ENCODE peak calls at places on chromosomes 3 and 15, in six cellular contexts. W is OCI-LY7, J is AG10803, X is AG04449, F is bronchial epithelial cell, O is GM06990. V is an unnamed sample.

GRCh38 chr3:792651-793050 is 300.2 kb upstream of the CNTN6 start:
- DNase-seq in J (no peak), W (no peak), O (no peak), X (no peak), F (no peak), V (no peak)

GRCh38 chr15:101723161-101723873 is 956 bp downstream of the TARS3 start:
- DNase-seq in O (peak; percentile 53), F (peak; percentile 18), X (no peak), J (peak; percentile 35), W (peak; percentile 78), V (no peak)

GRCh38 chr15:52394020-52394608 is 98.5 kb upstream of the MYO5C start:
- DNase-seq in O (no peak), J (no peak), X (no peak), F (no peak), W (no peak), V (no peak)

GRCh38 chr15:52810346-52810745 is 20.2 kb upstream of the ONECUT1 start:
- DNase-seq in F (no peak), X (no peak), W (no peak), O (no peak), J (no peak), V (no peak)

GRCh38 chr3:21237638-21238037 is 513.4 kb downstream of the ZNF385D start:
- DNase-seq in F (no peak), X (no peak), J (peak; percentile 71), O (no peak), W (no peak), V (no peak)

GRCh38 chr3:5136619-5137429 is 14.7 kb downstream of the ARL8B start:
- DNase-seq in W (peak; percentile 83), X (no peak), O (no peak), J (no peak), F (peak; percentile 88), V (no peak)

GRCh38 chr3:30492581-30493192 is 113.7 kb upstream of the TGFBR2 start:
- DNase-seq in O (no peak), W (no peak), J (peak; percentile 77), F (no peak), X (no peak), V (no peak)

GRCh38 chr15:65558336-65558735 is 28.1 kb downstream of the HACD3 start:
- DNase-seq in X (no peak), F (no peak), J (peak; percentile 25), W (no peak), O (no peak), V (peak; percentile 39)

GRCh38 chr3:197353001-197353866 is 54.8 kb upstream of the DLG1 start:
- DNase-seq in O (no peak), J (no peak), W (no peak), X (no peak), F (no peak), V (no peak)

GRCh38 chr3:38567498-38567897 is 71.4 kb downstream of the EXOG start:
- DNase-seq in X (no peak), W (no peak), O (no peak), J (no peak), F (no peak), V (no peak)

GRCh38 chr3:30607032-30607833 is 832 bp downstream of the TGFBR2 start:
- DNase-seq in W (peak; percentile 90), X (no peak), F (peak; percentile 35), O (peak; percentile 49), J (no peak), V (no peak)

DNA sequence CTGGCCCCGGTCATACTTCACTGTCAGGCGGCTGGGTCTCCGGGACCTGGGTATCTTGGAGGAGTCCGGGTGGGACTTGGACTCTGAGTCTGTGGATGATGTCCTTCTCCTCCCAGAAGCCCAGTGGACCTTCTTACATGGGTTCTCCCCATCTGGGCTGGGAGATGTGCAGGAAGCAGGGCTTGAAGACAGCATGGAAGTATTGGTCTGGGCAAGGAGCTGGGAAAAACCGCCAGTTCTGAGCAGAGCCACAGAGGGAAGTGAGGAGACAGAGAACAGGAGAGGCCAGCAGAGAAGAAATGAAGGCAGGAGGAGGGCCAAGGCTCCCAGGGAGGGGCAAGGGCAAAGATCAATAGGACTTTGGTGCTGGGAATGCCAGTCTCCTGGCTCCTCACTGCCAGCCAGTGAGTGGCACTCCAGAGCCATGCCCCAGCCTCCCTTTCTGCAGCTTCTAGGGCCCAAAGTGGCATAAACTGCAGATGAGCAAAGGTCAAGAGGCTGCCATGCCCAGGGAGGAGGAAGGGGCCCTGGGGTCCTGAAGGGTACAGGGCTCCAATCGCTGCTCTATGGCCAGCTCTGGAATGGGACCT is at the start of gene PPP1R14D:
- DNase-seq in F (no peak), J (no peak), O (no peak), W (no peak), X (no peak), V (no peak)
- H3K4me3 ChIP-seq in F (no peak within 1 kb of the TSS), J (no peak within 1 kb of the TSS), O (no peak within 1 kb of the TSS), W (no peak within 1 kb of the TSS), X (no peak within 1 kb of the TSS), V (no peak within 1 kb of the TSS)

GRCh38 chr3:133457465-133458067 is 57.7 kb downstream of the BFSP2 start:
- DNase-seq in F (peak; percentile 6), X (no peak), J (no peak), O (no peak), W (peak; percentile 64), V (no peak)
- TF ChIP-seq CTCF in F (no peak), X (no peak), J (peak; percentile 6), O (peak; percentile 35), W (peak; percentile 87), V (peak; percentile 39)

GRCh38 chr3:130903412-130903908 is 9.6 kb downstream of the ATP2C1 start:
- DNase-seq in F (no peak), O (no peak), J (no peak), W (no peak), X (no peak), V (no peak)

GRCh38 chr3:130905551-130905950 is 11.7 kb downstream of the ATP2C1 start:
- DNase-seq in J (peak; percentile 64), O (no peak), F (peak; percentile 55), W (peak; percentile 23), X (no peak), V (no peak)

GRCh38 chr3:130900959-130901358 is 7.1 kb downstream of the ATP2C1 start:
- DNase-seq in O (no peak), J (no peak), F (no peak), W (no peak), X (no peak), V (no peak)

GRCh38 chr3:130897316-130897715 is 3.4 kb downstream of the ATP2C1 start:
- DNase-seq in F (no peak), X (no peak), W (no peak), O (no peak), J (no peak), V (no peak)

DNA sequence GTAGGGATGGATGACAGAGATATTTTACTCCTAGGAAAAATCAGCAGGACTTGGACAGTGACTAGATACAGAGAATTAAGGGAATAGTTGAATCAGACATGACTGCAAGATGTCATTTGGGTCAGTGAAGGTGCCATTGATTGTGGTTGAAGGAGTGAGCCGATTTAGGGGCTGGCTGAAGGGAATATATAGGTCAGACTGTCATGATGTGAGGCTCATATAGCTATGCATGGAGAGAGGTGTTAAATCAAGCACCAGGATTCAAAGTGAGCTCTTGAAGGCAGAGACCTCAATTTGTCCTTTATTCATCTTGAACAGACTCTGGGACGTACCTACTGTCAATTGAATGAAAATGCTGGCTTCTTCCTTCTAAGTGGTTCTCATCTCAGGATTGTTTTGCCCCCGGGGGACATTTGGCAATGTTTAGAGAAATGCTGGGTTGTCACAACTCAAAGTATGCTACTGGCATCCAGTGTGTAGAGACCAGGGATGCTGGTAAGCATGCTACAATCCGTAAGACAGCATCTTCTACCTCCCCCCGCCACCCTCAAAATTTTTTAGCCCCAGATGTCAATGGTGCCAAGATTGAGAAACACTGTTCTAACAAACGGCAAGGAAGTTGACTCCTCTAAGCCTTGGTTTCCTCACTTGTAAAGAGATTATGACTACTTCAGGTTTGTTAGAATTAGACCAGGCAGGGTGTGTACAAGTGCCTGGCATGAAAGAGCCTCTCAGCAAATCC is 7.8 kb downstream of the ATP2C1 start:
- DNase-seq in X (no peak), F (no peak), J (no peak), O (no peak), W (no peak), V (no peak)
- H3K4me3 ChIP-seq in X (no peak overlapping the region), F (no peak overlapping the region), J (no peak overlapping the region), O (no peak overlapping the region), W (peak overlapping the region; percentile 27), V (no peak overlapping the region)

DNA sequence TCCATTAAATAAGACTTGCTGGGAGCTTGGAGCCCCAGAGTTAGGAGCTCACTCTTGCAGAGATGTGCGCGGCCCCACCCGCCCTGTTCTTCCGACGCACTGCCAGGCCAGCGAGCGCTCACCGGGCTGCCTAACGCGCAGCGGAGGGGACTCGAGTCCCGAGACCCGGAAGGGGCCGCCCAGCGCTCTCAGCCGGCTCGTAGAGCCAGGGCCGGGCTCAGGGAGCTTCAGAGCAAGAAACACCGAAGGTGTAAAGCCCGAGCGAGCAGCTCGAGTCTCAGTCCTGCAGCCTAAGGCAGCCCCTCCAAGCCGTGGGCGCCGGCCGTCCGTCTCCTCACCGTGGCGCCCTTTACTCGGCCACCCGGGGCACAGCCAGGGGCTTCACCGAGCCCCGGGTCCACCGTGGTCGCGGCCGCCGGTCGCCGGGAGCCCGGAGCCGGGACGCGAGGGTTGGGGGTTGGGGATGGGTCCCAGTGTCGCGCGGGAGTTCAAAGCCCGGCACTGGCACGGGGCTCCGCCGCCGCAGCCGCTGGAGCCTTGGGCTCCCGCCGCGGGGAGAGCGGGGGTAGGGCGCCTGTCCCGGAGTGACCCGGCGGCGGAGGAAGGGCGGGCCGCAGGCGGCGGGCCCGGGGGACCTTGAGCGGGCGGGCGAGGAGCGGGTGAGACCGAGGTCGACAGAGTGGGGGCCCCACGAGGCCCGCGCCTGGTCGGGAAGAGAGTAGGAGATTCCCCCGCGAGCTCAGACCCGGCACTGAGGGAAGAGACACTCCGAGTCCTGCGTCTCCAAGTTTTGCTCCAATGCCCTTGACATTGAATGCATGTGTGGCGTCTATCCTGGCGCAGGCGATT is 26.9 kb upstream of the THRB start:
- DNase-seq in O (no peak), X (no peak), F (peak; percentile 33), J (peak; percentile 36), W (no peak), V (no peak)
- TF ChIP-seq CTCF in O (no peak), X (no peak), F (no peak), J (no peak), W (no peak), V (no peak)

GRCh38 chr3:53712817-53713388 is 133.3 kb downstream of the CHDH start:
- DNase-seq in F (no peak), O (peak; percentile 17), J (no peak), W (no peak), X (no peak), V (no peak)

GRCh38 chr3:53711387-53711786 is 134.8 kb downstream of the CHDH start:
- DNase-seq in W (no peak), J (no peak), F (no peak), X (no peak), O (no peak), V (no peak)

GRCh38 chr3:53715815-53716483 is 130.3 kb downstream of the CHDH start:
- DNase-seq in F (peak; percentile 44), X (no peak), W (no peak), O (no peak), J (no peak), V (no peak)

GRCh38 chr3:53716998-53717397 is 129.2 kb downstream of the CHDH start:
- DNase-seq in F (no peak), O (no peak), X (no peak), J (no peak), W (no peak), V (no peak)

GRCh38 chr3:53713626-53714025 is 132.6 kb downstream of the CHDH start:
- DNase-seq in W (no peak), X (no peak), F (no peak), O (no peak), J (no peak), V (no peak)
- H3K4me3 ChIP-seq in W (no peak overlapping the region), X (no peak overlapping the region), F (no peak overlapping the region), O (no peak overlapping the region), J (no peak overlapping the region), V (no peak overlapping the region)

GRCh38 chr3:43348852-43349574 is 62.7 kb downstream of the SNRK start:
- DNase-seq in O (no peak), J (no peak), W (no peak), F (no peak), X (no peak), V (no peak)
- TF ChIP-seq CTCF in O (no peak), J (peak; percentile 21), W (no peak), F (no peak), X (no peak), V (peak; percentile 26)

V was measured in AG04450.